ENCODE peak calls at places on chromosomes 12 and 14, in five cellular contexts. O, E, Z, A and G are unnamed samples. For H3K4me1, the result is how much of the 10 kb centered on the place peaks cover.

GRCh38 chr12:4278582-4278939 is 5.0 kb downstream of the CCND2 start:
- DNase-seq in O (no peak), E (no peak), Z (no peak), A (no peak), G (no peak)

GRCh38 chr14:85532981-85533820 is 3.3 kb downstream of the FLRT2 start:
- DNase-seq in O (no peak), E (peak), Z (no peak), A (no peak), G (peak)

GRCh38 chr12:28899951-28900350 is 249.1 kb upstream of the FAR2 start:
- DNase-seq in O (no peak), E (no peak), Z (no peak), A (no peak), G (no peak)

GRCh38 chr12:49328816-49329215 is 5.8 kb downstream of the TROAP start:
- DNase-seq in O (no peak), E (no peak), Z (no peak), A (no peak), G (no peak)

GRCh38 chr12:45543887-45544286 is 185.6 kb upstream of the ARID2 start:
- DNase-seq in O (peak), E (peak), Z (peak), A (peak), G (peak)

GRCh38 chr14:59630281-59630963 is 53.8 kb upstream of the CCDC175 start:
- DNase-seq in O (no peak), E (no peak), Z (no peak), A (no peak), G (no peak)

GRCh38 chr12:3364226-3364625 is 126.8 kb upstream of the PRMT8 start:
- DNase-seq in O (no peak), E (no peak), Z (no peak), A (no peak), G (no peak)

GRCh38 chr14:98957211-98958047 is 314.6 kb downstream of the BCL11B start:
- DNase-seq in O (no peak), E (peak), Z (no peak), A (no peak), G (no peak)

GRCh38 chr14:35897616-35898111 is 71.5 kb downstream of the BRMS1L start:
- DNase-seq in O (no peak), E (no peak), Z (no peak), A (peak), G (no peak)

GRCh38 chr14:86288336-86288735 is 758.4 kb downstream of the FLRT2 start:
- DNase-seq in O (no peak), E (no peak), Z (no peak), A (no peak), G (no peak)

GRCh38 chr14:85527458-85527857 is 2.5 kb upstream of the FLRT2 start:
- DNase-seq in O (no peak), E (no peak), Z (no peak), A (no peak), G (peak)

GRCh38 chr12:103269962-103270361 is 225.8 kb downstream of the C12orf42 start:
- DNase-seq in O (no peak), E (no peak), Z (no peak), A (no peak), G (no peak)

GRCh38 chr14:88229428-88229827 is 93.6 kb downstream of the KCNK10 start:
- DNase-seq in O (no peak), E (no peak), Z (no peak), A (no peak), G (no peak)

GRCh38 chr12:12190087-12190809 is 76.6 kb downstream of the LRP6 start:
- DNase-seq in O (peak), E (no peak), Z (no peak), A (no peak), G (no peak)

GRCh38 chr12:57893460-57894353 is 47.2 kb upstream of the CTDSP2 start:
- DNase-seq in O (peak), E (no peak), Z (no peak), A (peak), G (peak)

GRCh38 chr14:29215853-29216252 is 449.3 kb downstream of the FOXG1 start:
- DNase-seq in O (no peak), E (no peak), Z (no peak), A (no peak), G (peak)

GRCh38 chr14:65940056-65940735 is 527.7 kb downstream of the FUT8 start:
- DNase-seq in O (peak), E (peak), Z (no peak), A (peak), G (no peak)

GRCh38 chr14:71833476-71833875 is 98.8 kb upstream of the RGS6 start:
- DNase-seq in O (no peak), E (no peak), Z (no peak), A (no peak), G (no peak)

GRCh38 chr12:8953773-8954402 is 4.4 kb upstream of the M6PR start:
- DNase-seq in O (no peak), E (no peak), Z (no peak), A (no peak), G (no peak)

GRCh38 chr14:92595267-92595666 is 81.7 kb downstream of the RIN3 start:
- DNase-seq in O (no peak), E (no peak), Z (no peak), A (no peak), G (no peak)

GRCh38 chr14:98137626-98138025 is 1134.4 kb downstream of the BCL11B start:
- DNase-seq in O (no peak), E (no peak), Z (no peak), A (no peak), G (no peak)

GRCh38 chr12:123253606-123254459 is 17.8 kb downstream of the CDK2AP1 start:
- DNase-seq in O (no peak), E (no peak), Z (no peak), A (no peak), G (no peak)

GRCh38 chr12:3761116-3761770 is 8.3 kb upstream of the CRACR2A start:
- DNase-seq in O (no peak), E (no peak), Z (no peak), A (no peak), G (no peak)

GRCh38 chr14:61174395-61175386 is 106.4 kb downstream of the TMEM30B start:
- DNase-seq in O (no peak), E (no peak), Z (no peak), A (no peak), G (no peak)

GRCh38 chr12:132323171-132324010 is 6.0 kb downstream of the GALNT9 start:
- DNase-seq in O (no peak), E (no peak), Z (no peak), A (no peak), G (no peak)

GRCh38 chr14:71214241-71214640 is 307.0 kb downstream of the PCNX1 start:
- DNase-seq in O (no peak), E (no peak), Z (no peak), A (no peak), G (no peak)

GRCh38 chr12:123131879-123132402 is 18.9 kb downstream of the PITPNM2 start:
- DNase-seq in O (no peak), E (no peak), Z (no peak), A (no peak), G (no peak)

GRCh38 chr14:69050235-69051184 is 71.4 kb upstream of the ACTN1 start:
- DNase-seq in O (no peak), E (no peak), Z (no peak), A (no peak), G (peak)

GRCh38 chr14:104238424-104239184 is 100.2 kb downstream of the KIF26A start:
- DNase-seq in O (no peak), E (no peak), Z (no peak), A (no peak), G (no peak)

GRCh38 chr12:81639196-81639595 is 120.0 kb downstream of the PPFIA2 start:
- DNase-seq in O (no peak), E (no peak), Z (no peak), A (no peak), G (no peak)

GRCh38 chr12:68971404-68971803 is 38.4 kb upstream of the CPM start:
- DNase-seq in O (no peak), E (peak), Z (no peak), A (no peak), G (no peak)

GRCh38 chr12:46956451-46957035 is 122.9 kb upstream of the PCED1B start:
- DNase-seq in O (no peak), E (no peak), Z (no peak), A (no peak), G (no peak)

GRCh38 chr12:30573145-30573544 is 122.5 kb downstream of the IPO8 start:
- DNase-seq in O (no peak), E (no peak), Z (no peak), A (no peak), G (no peak)

GRCh38 chr14:31543969-31544799 is 17.0 kb upstream of the NUBPL start:
- DNase-seq in O (no peak), E (no peak), Z (no peak), A (peak), G (peak)

GRCh38 chr12:21559855-21560569 is 33.9 kb downstream of the SPX start:
- DNase-seq in O (no peak), E (peak), Z (no peak), A (no peak), G (peak)

GRCh38 chr14:72942934-72943333 is 16.7 kb downstream of the DCAF4 start:
- DNase-seq in O (no peak), E (no peak), Z (no peak), A (no peak), G (no peak)

GRCh38 chr14:105292810-105293711 is 7.7 kb downstream of the BRF1 start:
- DNase-seq in O (no peak), E (no peak), Z (no peak), A (no peak), G (peak)

GRCh38 chr14:93430889-93431670 is at the start of gene UNC79:
- DNase-seq in O (peak), E (no peak), Z (peak), A (no peak), G (no peak)

GRCh38 chr12:114476159-114476558 is 70.2 kb upstream of the TBX5 start:
- DNase-seq in O (no peak), E (no peak), Z (no peak), A (peak), G (no peak)

GRCh38 chr14:58555647-58556046 is 82.1 kb upstream of the DACT1 start:
- DNase-seq in O (no peak), E (no peak), Z (no peak), A (no peak), G (no peak)

GRCh38 chr14:58560208-58560607 is 77.6 kb upstream of the DACT1 start:
- DNase-seq in O (no peak), E (no peak), Z (no peak), A (no peak), G (peak)

GRCh38 chr14:58557242-58557641 is 80.5 kb upstream of the DACT1 start:
- DNase-seq in O (no peak), E (no peak), Z (no peak), A (no peak), G (no peak)
- TF ChIP-seq JUN in O (no peak), E (no peak), Z (no peak), A (no peak), G (no peak)

DNA sequence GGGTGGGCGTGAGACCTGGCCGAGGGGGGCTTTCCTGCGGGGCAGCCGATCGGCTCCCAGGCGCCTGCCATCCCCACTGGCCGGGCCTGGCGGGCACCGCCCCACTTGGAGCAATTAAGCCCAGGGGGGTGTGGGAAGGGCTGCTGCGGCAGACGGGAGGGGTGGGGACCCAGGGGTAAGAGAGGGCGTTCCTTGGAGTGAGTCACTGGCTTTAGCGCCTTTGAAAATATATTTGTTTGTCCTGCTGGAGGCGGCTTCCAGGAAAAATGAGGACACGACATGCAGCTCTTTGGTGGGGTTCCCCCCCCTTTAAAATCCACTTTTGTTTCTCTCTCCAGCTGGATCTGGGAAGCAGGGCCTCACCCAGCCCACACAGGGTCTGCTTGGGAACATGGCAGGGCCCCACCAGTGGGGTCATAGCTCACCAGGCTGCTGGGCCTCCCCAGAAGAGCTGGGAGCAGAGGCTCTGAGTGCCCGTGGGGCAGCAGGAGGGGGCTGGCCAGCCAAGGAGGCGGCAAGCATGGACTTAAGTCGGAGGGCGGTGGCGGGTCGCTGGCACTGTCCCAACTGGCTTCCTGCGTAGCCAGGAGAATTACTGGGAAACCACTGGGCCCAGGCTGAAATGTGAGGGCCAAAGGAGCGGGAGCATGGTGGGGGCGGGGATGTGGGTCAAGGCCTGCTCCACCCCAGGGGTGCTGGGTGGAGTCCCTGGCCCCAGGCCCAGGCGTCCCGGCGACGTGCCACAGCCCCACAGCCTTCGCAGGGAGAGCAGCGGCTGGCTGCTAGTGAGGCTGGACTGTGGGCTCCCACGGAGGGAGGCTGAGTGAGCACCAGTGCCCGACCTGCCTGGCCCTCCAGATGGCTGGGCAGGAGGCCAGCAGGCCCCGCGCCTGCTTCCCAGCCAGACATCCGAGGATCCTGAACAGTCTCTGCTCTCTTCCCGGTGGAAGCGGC is 128.0 kb downstream of the RFLNA start:
- DNase-seq in O (peak), E (peak), Z (no peak), A (peak), G (peak)
- TF ChIP-seq POLR2A in O (no peak), E (peak), Z (no peak), A (no peak), G (peak)

DNA sequence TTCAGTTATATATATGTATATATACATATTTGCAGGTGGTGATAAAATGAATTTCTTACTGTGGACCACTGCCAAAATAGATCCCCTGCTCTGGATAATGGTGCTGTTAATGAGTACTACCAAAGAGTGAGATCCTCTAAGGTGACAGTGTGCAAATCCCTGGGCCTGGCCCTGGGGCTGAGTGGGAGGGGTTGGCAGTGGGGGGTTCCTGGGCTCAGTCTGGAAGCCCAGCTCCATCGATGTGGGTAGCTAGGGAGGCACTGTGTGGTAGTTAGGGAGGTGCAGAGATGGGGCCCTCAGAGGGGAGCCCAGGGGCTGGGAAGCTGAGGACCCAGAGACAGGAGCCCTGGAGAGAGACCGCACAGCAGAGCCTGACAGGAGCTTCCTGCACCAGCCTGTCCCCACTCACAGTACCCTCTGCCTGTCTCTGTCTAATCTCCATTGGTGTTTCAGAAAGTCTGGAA is 9.1 kb downstream of the KRT8 start:
- DNase-seq in O (no peak), E (no peak), Z (no peak), A (no peak), G (no peak)
- H3K4me1 ChIP-seq in O (under half), E (half or more), Z (under half), A (half or more), G (under half)

GRCh38 chr12:24473097-24473496 is 475.8 kb downstream of the BCAT1 start:
- DNase-seq in O (no peak), E (no peak), Z (no peak), A (no peak), G (no peak)
- TF ChIP-seq JUN in O (no peak), E (no peak), Z (no peak), A (no peak), G (no peak)

GRCh38 chr14:22297376-22297775 is 291.6 kb downstream of the DAD1 start:
- DNase-seq in O (no peak), E (no peak), Z (no peak), A (no peak), G (no peak)
- TF ChIP-seq POLR2A in O (no peak), E (no peak), Z (no peak), A (no peak), G (no peak)

GRCh38 chr12:88931598-88931997 is 351.3 kb upstream of the KITLG start:
- DNase-seq in O (no peak), E (no peak), Z (no peak), A (peak), G (no peak)
- H3K4me1 ChIP-seq in O (under half), E (under half), Z (under half), A (under half), G (under half)